ENCODE peak calls at places on chromosomes 6 and 20, in nine cellular contexts. U is natural killer cell treated with Interleukin-12 subunit alpha and Interleukin-12 subunit beta and Interleukin-15 and Interleukin-18, amount 100 ng/mL, for 72 hours; Q is astrocyte of the spinal cord; A is naive thymus-derived CD4-positive, alpha-beta T cell; P is NCI-H1105; N is epithelial cell of esophagus; D is activated T-cell treated with anti-CD3 and anti-CD28 coated beads for 1 hour; Y is renal cortical epithelial cell; X is neural progenitor cell. E is an unnamed sample.

GRCh38 chr6:157600807-157601206 is 219.8 kb downstream of the ZDHHC14 start:
- DNase-seq in N (no peak), X (no peak), P (no peak), Y (no peak), D (no peak), A (no peak), Q (no peak), U (no peak), E (no peak)

GRCh38 chr20:53654932-53655674 is 61.5 kb upstream of the ZNF217 start:
- DNase-seq in U (no peak), P (no peak), Y (no peak), D (no peak), X (no peak), Q (no peak), N (no peak), A (no peak), E (no peak)

GRCh38 chr20:13205402-13205801 is 15.7 kb upstream of the ISM1 start:
- DNase-seq in X (no peak), Q (no peak), Y (no peak), P (no peak), N (peak), A (no peak), D (no peak), U (no peak), E (no peak)

GRCh38 chr6:119446623-119447008 is 97.1 kb upstream of the MAN1A1 start:
- DNase-seq in Q (peak), X (no peak), D (no peak), Y (peak), N (peak), U (no peak), A (no peak), P (no peak), E (peak)

GRCh38 chr20:39563406-39563805 is 601.3 kb downstream of the DHX35 start:
- DNase-seq in P (no peak), Y (no peak), N (no peak), A (no peak), X (no peak), Q (no peak), D (no peak), U (no peak), E (no peak)

GRCh38 chr6:44276667-44277640 is 6.7 kb downstream of the TMEM151B start:
- DNase-seq in Y (no peak), D (no peak), X (no peak), N (no peak), P (no peak), A (no peak), Q (no peak), U (no peak), E (no peak)

GRCh38 chr20:6956056-6956455 is 188.6 kb downstream of the BMP2 start:
- DNase-seq in U (no peak), N (peak), Y (peak), P (no peak), A (no peak), D (no peak), Q (no peak), X (no peak), E (no peak)

GRCh38 chr20:38729767-38730166 is 5.5 kb downstream of the SLC32A1 start:
- DNase-seq in N (no peak), P (no peak), Q (no peak), U (no peak), X (no peak), A (no peak), Y (no peak), D (no peak), E (no peak)

GRCh38 chr6:113635222-113635970 is 221.7 kb upstream of the MARCKS start:
- DNase-seq in U (no peak), N (peak), Q (no peak), A (no peak), D (no peak), Y (no peak), X (no peak), P (no peak), E (no peak)

GRCh38 chr6:41450581-41450980 is 95.6 kb upstream of the FOXP4 start:
- DNase-seq in P (no peak), U (no peak), A (no peak), D (no peak), X (no peak), Q (no peak), Y (no peak), N (no peak), E (no peak)

E was measured in myocyte.